ENCODE peak calls at places on chromosomes 3 and 15, in ten cellular contexts. One of them, this sample, is unnamed.

GRCh38 chr15:98909968-98910885 is 97.4 kb downstream of the PGPEP1L start:
- DNase-seq in lung: no peak
- DNase-seq in uterus: peak
- DNase-seq in thoracic aorta: no peak
- DNase-seq in Panc1: no peak
- DNase-seq in AG04450: no peak
- DNase-seq in astrocyte of the spinal cord: no peak
- DNase-seq in choroid plexus epithelial cell: no peak
- DNase-seq in adrenal gland: no peak
- DNase-seq in breast epithelium: no peak
- DNase-seq in this sample: no peak

GRCh38 chr15:34753236-34753894 is 1.4 kb downstream of the GJD2 start:
- DNase-seq in AG04450: peak
- DNase-seq in Panc1: no peak
- DNase-seq in uterus: no peak
- DNase-seq in thoracic aorta: no peak
- DNase-seq in breast epithelium: no peak
- DNase-seq in choroid plexus epithelial cell: peak
- DNase-seq in astrocyte of the spinal cord: peak
- DNase-seq in adrenal gland: peak
- DNase-seq in lung: no peak
- DNase-seq in this sample: no peak

GRCh38 chr3:56125358-56126005 is 342.8 kb downstream of the ERC2 start:
- DNase-seq in breast epithelium: no peak
- DNase-seq in thoracic aorta: no peak
- DNase-seq in astrocyte of the spinal cord: peak
- DNase-seq in adrenal gland: peak
- DNase-seq in AG04450: peak
- DNase-seq in choroid plexus epithelial cell: peak
- DNase-seq in lung: no peak
- DNase-seq in uterus: peak
- DNase-seq in Panc1: peak
- DNase-seq in this sample: no peak

GRCh38 chr3:49005298-49005680 is 1.9 kb upstream of the WDR6 start:
- DNase-seq in thoracic aorta: no peak
- DNase-seq in adrenal gland: no peak
- DNase-seq in AG04450: no peak
- DNase-seq in breast epithelium: no peak
- DNase-seq in Panc1: no peak
- DNase-seq in lung: no peak
- DNase-seq in uterus: no peak
- DNase-seq in astrocyte of the spinal cord: no peak
- DNase-seq in choroid plexus epithelial cell: no peak
- DNase-seq in this sample: no peak

GRCh38 chr3:152258448-152259302 is 10.1 kb upstream of the MBNL1 start:
- DNase-seq in astrocyte of the spinal cord: peak
- DNase-seq in AG04450: peak
- DNase-seq in choroid plexus epithelial cell: peak
- DNase-seq in lung: peak
- DNase-seq in breast epithelium: no peak
- DNase-seq in Panc1: peak
- DNase-seq in thoracic aorta: peak
- DNase-seq in uterus: peak
- DNase-seq in adrenal gland: peak
- DNase-seq in this sample: peak

GRCh38 chr3:37505415-37505814 is 331.0 kb upstream of the LRRFIP2 start:
- DNase-seq in thoracic aorta: no peak
- DNase-seq in lung: no peak
- DNase-seq in uterus: no peak
- DNase-seq in choroid plexus epithelial cell: no peak
- DNase-seq in adrenal gland: no peak
- DNase-seq in breast epithelium: no peak
- DNase-seq in AG04450: no peak
- DNase-seq in astrocyte of the spinal cord: no peak
- DNase-seq in Panc1: no peak
- DNase-seq in this sample: no peak

GRCh38 chr3:46132565-46132964 is 75.5 kb downstream of the CCR1 start:
- DNase-seq in Panc1: no peak
- DNase-seq in uterus: no peak
- DNase-seq in thoracic aorta: no peak
- DNase-seq in lung: no peak
- DNase-seq in choroid plexus epithelial cell: no peak
- DNase-seq in adrenal gland: no peak
- DNase-seq in breast epithelium: no peak
- DNase-seq in astrocyte of the spinal cord: no peak
- DNase-seq in AG04450: no peak
- DNase-seq in this sample: no peak

GRCh38 chr3:143855183-143855582 is 6.9 kb upstream of the SLC9A9 start:
- DNase-seq in astrocyte of the spinal cord: no peak
- DNase-seq in uterus: no peak
- DNase-seq in breast epithelium: no peak
- DNase-seq in Panc1: no peak
- DNase-seq in AG04450: no peak
- DNase-seq in choroid plexus epithelial cell: no peak
- DNase-seq in lung: no peak
- DNase-seq in thoracic aorta: no peak
- DNase-seq in adrenal gland: no peak
- DNase-seq in this sample: no peak

GRCh38 chr3:156323466-156323865 is 203.1 kb downstream of the KCNAB1 start:
- DNase-seq in AG04450: no peak
- DNase-seq in uterus: no peak
- DNase-seq in adrenal gland: no peak
- DNase-seq in astrocyte of the spinal cord: peak
- DNase-seq in Panc1: no peak
- DNase-seq in thoracic aorta: no peak
- DNase-seq in lung: no peak
- DNase-seq in breast epithelium: no peak
- DNase-seq in choroid plexus epithelial cell: peak
- DNase-seq in this sample: no peak

GRCh38 chr3:108589081-108589997 is at the start of the genes CIP2A and DZIP3:
- DNase-seq in Panc1: peak
- DNase-seq in AG04450: peak
- DNase-seq in thoracic aorta: peak
- DNase-seq in astrocyte of the spinal cord: peak
- DNase-seq in breast epithelium: peak
- DNase-seq in lung: peak
- DNase-seq in choroid plexus epithelial cell: peak
- DNase-seq in uterus: peak
- DNase-seq in adrenal gland: peak
- DNase-seq in this sample: peak

GRCh38 chr3:68088216-68088615 is 433.8 kb upstream of the SUCLG2 start:
- DNase-seq in AG04450: no peak
- DNase-seq in breast epithelium: no peak
- DNase-seq in lung: no peak
- DNase-seq in adrenal gland: no peak
- DNase-seq in astrocyte of the spinal cord: no peak
- DNase-seq in thoracic aorta: no peak
- DNase-seq in choroid plexus epithelial cell: no peak
- DNase-seq in uterus: no peak
- DNase-seq in Panc1: no peak
- DNase-seq in this sample: no peak
- H3K4me3 ChIP-seq in AG04450: no peak
- H3K4me3 ChIP-seq in breast epithelium: no peak
- H3K4me3 ChIP-seq in lung: no peak
- H3K4me3 ChIP-seq in adrenal gland: no peak
- H3K4me3 ChIP-seq in astrocyte of the spinal cord: no peak
- H3K4me3 ChIP-seq in thoracic aorta: no peak
- H3K4me3 ChIP-seq in choroid plexus epithelial cell: no peak
- H3K4me3 ChIP-seq in uterus: no peak
- H3K4me3 ChIP-seq in Panc1: no peak
- H3K4me3 ChIP-seq in this sample: no peak

DNA sequence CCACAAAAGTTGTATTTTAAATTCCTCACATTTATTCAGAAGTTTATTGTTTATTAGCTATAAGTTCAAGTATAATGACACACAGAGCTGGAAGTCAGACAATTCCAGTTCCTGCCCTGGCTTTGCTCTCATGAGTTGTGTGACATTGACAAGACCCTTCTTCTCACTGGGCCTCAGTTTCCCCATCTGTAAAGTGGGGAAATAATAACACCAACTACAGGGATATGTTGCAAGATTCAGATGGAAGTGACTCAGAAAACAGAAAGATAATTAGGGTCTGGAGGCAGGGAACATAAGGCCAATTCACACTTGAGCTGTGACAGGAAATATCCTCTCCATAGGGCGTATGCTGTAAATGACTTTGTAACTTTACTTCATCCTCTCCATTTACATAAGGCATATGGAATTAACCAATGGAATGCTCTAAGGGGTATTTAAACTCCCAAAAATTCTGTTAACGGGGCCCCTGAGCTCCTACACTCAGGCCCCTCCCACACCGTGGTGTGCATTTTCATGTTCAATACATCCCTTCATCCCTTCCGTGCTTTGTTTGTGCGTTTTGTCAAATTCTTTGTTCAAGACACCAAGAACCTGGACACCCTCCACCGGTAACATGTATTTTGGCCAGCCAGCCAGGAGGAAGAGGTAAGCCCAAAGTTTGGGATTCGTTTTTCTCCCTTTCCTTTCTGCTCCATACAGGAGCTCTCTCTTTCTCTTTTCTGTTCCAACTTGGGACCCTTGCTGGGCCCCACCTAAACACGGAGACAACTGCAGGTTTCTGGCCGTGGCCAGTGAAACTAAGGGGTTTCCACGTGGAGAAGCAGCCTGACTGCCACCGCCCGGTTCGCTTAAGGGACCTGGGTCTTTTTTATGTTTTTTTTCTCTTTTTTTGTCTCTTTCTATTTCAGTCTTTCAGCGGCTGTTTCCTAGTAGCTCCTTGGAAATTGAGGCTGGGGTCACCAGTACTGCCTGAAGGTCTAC is 16.9 kb downstream of the CYP11A1 start:
- DNase-seq in lung: no peak
- DNase-seq in astrocyte of the spinal cord: no peak
- DNase-seq in thoracic aorta: no peak
- DNase-seq in Panc1: no peak
- DNase-seq in adrenal gland: no peak
- DNase-seq in breast epithelium: no peak
- DNase-seq in AG04450: no peak
- DNase-seq in choroid plexus epithelial cell: no peak
- DNase-seq in uterus: no peak
- DNase-seq in this sample: no peak
- H3K4me3 ChIP-seq in lung: no peak
- H3K4me3 ChIP-seq in astrocyte of the spinal cord: no peak
- H3K4me3 ChIP-seq in thoracic aorta: no peak
- H3K4me3 ChIP-seq in Panc1: no peak
- H3K4me3 ChIP-seq in adrenal gland: no peak
- H3K4me3 ChIP-seq in breast epithelium: no peak
- H3K4me3 ChIP-seq in AG04450: no peak
- H3K4me3 ChIP-seq in choroid plexus epithelial cell: no peak
- H3K4me3 ChIP-seq in uterus: no peak
- H3K4me3 ChIP-seq in this sample: no peak

GRCh38 chr3:129429080-129429451 is 630 bp upstream of the EFCAB12 start:
- DNase-seq in Panc1: no peak
- DNase-seq in astrocyte of the spinal cord: no peak
- DNase-seq in choroid plexus epithelial cell: peak
- DNase-seq in breast epithelium: no peak
- DNase-seq in adrenal gland: no peak
- DNase-seq in lung: no peak
- DNase-seq in uterus: no peak
- DNase-seq in AG04450: no peak
- DNase-seq in thoracic aorta: no peak
- DNase-seq in this sample: no peak
- H3K4me3 ChIP-seq in Panc1: peak
- H3K4me3 ChIP-seq in astrocyte of the spinal cord: no peak
- H3K4me3 ChIP-seq in choroid plexus epithelial cell: no peak
- H3K4me3 ChIP-seq in breast epithelium: no peak
- H3K4me3 ChIP-seq in adrenal gland: no peak
- H3K4me3 ChIP-seq in lung: no peak
- H3K4me3 ChIP-seq in uterus: no peak
- H3K4me3 ChIP-seq in AG04450: no peak
- H3K4me3 ChIP-seq in thoracic aorta: peak
- H3K4me3 ChIP-seq in this sample: peak

GRCh38 chr3:17745301-17745700 is 2.9 kb upstream of the TBC1D5 start:
- DNase-seq in thoracic aorta: no peak
- DNase-seq in adrenal gland: no peak
- DNase-seq in choroid plexus epithelial cell: no peak
- DNase-seq in uterus: no peak
- DNase-seq in AG04450: no peak
- DNase-seq in astrocyte of the spinal cord: no peak
- DNase-seq in breast epithelium: no peak
- DNase-seq in lung: no peak
- DNase-seq in Panc1: no peak
- DNase-seq in this sample: no peak

GRCh38 chr3:17744693-17745092 is 2.3 kb upstream of the TBC1D5 start:
- DNase-seq in adrenal gland: no peak
- DNase-seq in lung: no peak
- DNase-seq in astrocyte of the spinal cord: no peak
- DNase-seq in thoracic aorta: no peak
- DNase-seq in Panc1: no peak
- DNase-seq in breast epithelium: no peak
- DNase-seq in choroid plexus epithelial cell: no peak
- DNase-seq in AG04450: no peak
- DNase-seq in uterus: no peak
- DNase-seq in this sample: no peak

GRCh38 chr3:17742092-17742836 is at the start of gene TBC1D5:
- DNase-seq in uterus: peak
- DNase-seq in choroid plexus epithelial cell: peak
- DNase-seq in breast epithelium: peak
- DNase-seq in astrocyte of the spinal cord: peak
- DNase-seq in Panc1: no peak
- DNase-seq in lung: peak
- DNase-seq in thoracic aorta: peak
- DNase-seq in AG04450: peak
- DNase-seq in adrenal gland: peak
- DNase-seq in this sample: peak

GRCh38 chr3:17742837-17743659 is 617 bp upstream of the TBC1D5 start:
- DNase-seq in AG04450: peak
- DNase-seq in lung: no peak
- DNase-seq in adrenal gland: no peak
- DNase-seq in Panc1: peak
- DNase-seq in uterus: peak
- DNase-seq in breast epithelium: no peak
- DNase-seq in thoracic aorta: no peak
- DNase-seq in astrocyte of the spinal cord: no peak
- DNase-seq in choroid plexus epithelial cell: no peak
- DNase-seq in this sample: peak

GRCh38 chr3:17743660-17743995 is 1.2 kb upstream of the TBC1D5 start:
- DNase-seq in Panc1: no peak
- DNase-seq in breast epithelium: no peak
- DNase-seq in AG04450: no peak
- DNase-seq in adrenal gland: no peak
- DNase-seq in thoracic aorta: no peak
- DNase-seq in uterus: no peak
- DNase-seq in lung: no peak
- DNase-seq in astrocyte of the spinal cord: no peak
- DNase-seq in choroid plexus epithelial cell: no peak
- DNase-seq in this sample: no peak
- H3K4me3 ChIP-seq in Panc1: peak
- H3K4me3 ChIP-seq in breast epithelium: no peak
- H3K4me3 ChIP-seq in AG04450: no peak
- H3K4me3 ChIP-seq in adrenal gland: no peak
- H3K4me3 ChIP-seq in thoracic aorta: peak
- H3K4me3 ChIP-seq in uterus: no peak
- H3K4me3 ChIP-seq in lung: no peak
- H3K4me3 ChIP-seq in astrocyte of the spinal cord: no peak
- H3K4me3 ChIP-seq in choroid plexus epithelial cell: no peak
- H3K4me3 ChIP-seq in this sample: no peak

This sample was measured in stomach.